ENCODE peak calls at places on chromosome 13, in eight cellular contexts. One of them, this sample, is unnamed.

GRCh38 chr13:25213716-25214115 is 41.6 kb upstream of the AMER2 start:
- DNase-seq in SJSA1: no peak
- DNase-seq in tibial artery: no peak
- DNase-seq in adrenal gland: no peak
- DNase-seq in breast epithelium: no peak
- DNase-seq in IMR-90: no peak
- DNase-seq in CD4-positive, alpha-beta T cell: no peak
- DNase-seq in mammary epithelial cell: peak; percentile 74
- DNase-seq in this sample: no peak

GRCh38 chr13:23889598-23890224 is 511 bp upstream of the MIPEP start:
- DNase-seq in SJSA1: no peak
- DNase-seq in tibial artery: no peak
- DNase-seq in adrenal gland: no peak
- DNase-seq in breast epithelium: no peak
- DNase-seq in IMR-90: no peak
- DNase-seq in CD4-positive, alpha-beta T cell: no peak
- DNase-seq in mammary epithelial cell: no peak
- DNase-seq in this sample: no peak

GRCh38 chr13:30581582-30581981 is 36.1 kb upstream of the USPL1 start:
- DNase-seq in SJSA1: no peak
- DNase-seq in tibial artery: no peak
- DNase-seq in adrenal gland: no peak
- DNase-seq in breast epithelium: no peak
- DNase-seq in IMR-90: peak; percentile 36
- DNase-seq in CD4-positive, alpha-beta T cell: no peak
- DNase-seq in mammary epithelial cell: no peak
- DNase-seq in this sample: no peak

GRCh38 chr13:101390461-101390860 is 25.8 kb downstream of the NALCN start:
- DNase-seq in SJSA1: peak; percentile 36
- DNase-seq in tibial artery: no peak
- DNase-seq in adrenal gland: no peak
- DNase-seq in breast epithelium: no peak
- DNase-seq in IMR-90: peak; percentile 30
- DNase-seq in CD4-positive, alpha-beta T cell: no peak
- DNase-seq in mammary epithelial cell: peak; percentile 7
- DNase-seq in this sample: no peak

GRCh38 chr13:101398191-101398590 is 18.1 kb downstream of the NALCN start:
- DNase-seq in SJSA1: no peak
- DNase-seq in tibial artery: no peak
- DNase-seq in adrenal gland: no peak
- DNase-seq in breast epithelium: no peak
- DNase-seq in IMR-90: peak; percentile 81
- DNase-seq in CD4-positive, alpha-beta T cell: no peak
- DNase-seq in mammary epithelial cell: peak; percentile 50
- DNase-seq in this sample: no peak

GRCh38 chr13:100580045-100580444 is 8.5 kb downstream of the GGACT start:
- DNase-seq in SJSA1: no peak
- DNase-seq in tibial artery: no peak
- DNase-seq in adrenal gland: no peak
- DNase-seq in breast epithelium: no peak
- DNase-seq in IMR-90: no peak
- DNase-seq in CD4-positive, alpha-beta T cell: no peak
- DNase-seq in mammary epithelial cell: no peak
- DNase-seq in this sample: no peak

GRCh38 chr13:114124921-114125320 is 7.5 kb downstream of the RASA3 start:
- DNase-seq in SJSA1: no peak
- DNase-seq in tibial artery: no peak
- DNase-seq in adrenal gland: no peak
- DNase-seq in breast epithelium: no peak
- DNase-seq in IMR-90: peak; percentile 95
- DNase-seq in CD4-positive, alpha-beta T cell: peak; percentile 53
- DNase-seq in mammary epithelial cell: peak; percentile 79
- DNase-seq in this sample: no peak

GRCh38 chr13:86757236-86757978 is 913.8 kb upstream of the SLITRK5 start:
- DNase-seq in SJSA1: no peak
- DNase-seq in tibial artery: no peak
- DNase-seq in adrenal gland: no peak
- DNase-seq in breast epithelium: no peak
- DNase-seq in IMR-90: no peak
- DNase-seq in CD4-positive, alpha-beta T cell: no peak
- DNase-seq in mammary epithelial cell: peak; percentile 84
- DNase-seq in this sample: no peak

GRCh38 chr13:25920277-25920676 is 131.5 kb downstream of the SHISA2 start:
- DNase-seq in SJSA1: no peak
- DNase-seq in tibial artery: no peak
- DNase-seq in adrenal gland: no peak
- DNase-seq in breast epithelium: no peak
- DNase-seq in IMR-90: no peak
- DNase-seq in CD4-positive, alpha-beta T cell: no peak
- DNase-seq in mammary epithelial cell: no peak
- DNase-seq in this sample: no peak

GRCh38 chr13:35512271-35512920 is 35.9 kb upstream of the MAB21L1 start:
- DNase-seq in SJSA1: no peak
- DNase-seq in tibial artery: no peak
- DNase-seq in adrenal gland: peak; percentile 33
- DNase-seq in breast epithelium: no peak
- DNase-seq in IMR-90: peak; percentile 90
- DNase-seq in CD4-positive, alpha-beta T cell: no peak
- DNase-seq in mammary epithelial cell: peak; percentile 67
- DNase-seq in this sample: no peak

GRCh38 chr13:59671853-59672252 is 491.9 kb downstream of the DIAPH3 start:
- DNase-seq in SJSA1: no peak
- DNase-seq in tibial artery: no peak
- DNase-seq in adrenal gland: no peak
- DNase-seq in breast epithelium: no peak
- DNase-seq in IMR-90: no peak
- DNase-seq in CD4-positive, alpha-beta T cell: no peak
- DNase-seq in mammary epithelial cell: no peak
- DNase-seq in this sample: no peak

GRCh38 chr13:59681630-59682311 is 482.0 kb downstream of the DIAPH3 start:
- DNase-seq in SJSA1: no peak
- DNase-seq in tibial artery: no peak
- DNase-seq in adrenal gland: no peak
- DNase-seq in breast epithelium: no peak
- DNase-seq in IMR-90: no peak
- DNase-seq in CD4-positive, alpha-beta T cell: no peak
- DNase-seq in mammary epithelial cell: no peak
- DNase-seq in this sample: no peak

GRCh38 chr13:93248627-93249047 is 22.0 kb downstream of the GPC6 start:
- DNase-seq in SJSA1: no peak
- DNase-seq in tibial artery: no peak
- DNase-seq in adrenal gland: no peak
- DNase-seq in breast epithelium: no peak
- DNase-seq in IMR-90: peak; percentile 35
- DNase-seq in CD4-positive, alpha-beta T cell: no peak
- DNase-seq in mammary epithelial cell: no peak
- DNase-seq in this sample: no peak

GRCh38 chr13:111533900-111534645 is 213.6 kb downstream of the TEX29 start:
- DNase-seq in SJSA1: no peak
- DNase-seq in tibial artery: no peak
- DNase-seq in adrenal gland: no peak
- DNase-seq in breast epithelium: no peak
- DNase-seq in IMR-90: no peak
- DNase-seq in CD4-positive, alpha-beta T cell: no peak
- DNase-seq in mammary epithelial cell: no peak
- DNase-seq in this sample: no peak

GRCh38 chr13:27170221-27170520 is 1.4 kb downstream of the USP12 start:
- DNase-seq in SJSA1: no peak
- DNase-seq in tibial artery: no peak
- DNase-seq in adrenal gland: no peak
- DNase-seq in breast epithelium: no peak
- DNase-seq in IMR-90: peak; percentile 84
- DNase-seq in CD4-positive, alpha-beta T cell: no peak
- DNase-seq in mammary epithelial cell: peak; percentile 70
- DNase-seq in this sample: peak; percentile 72

GRCh38 chr13:32200741-32201140 is 114.4 kb downstream of the ZAR1L start:
- DNase-seq in SJSA1: no peak
- DNase-seq in tibial artery: no peak
- DNase-seq in adrenal gland: no peak
- DNase-seq in breast epithelium: no peak
- DNase-seq in IMR-90: no peak
- DNase-seq in CD4-positive, alpha-beta T cell: no peak
- DNase-seq in mammary epithelial cell: no peak
- DNase-seq in this sample: no peak

GRCh38 chr13:46676378-46676725 is 120.6 kb downstream of the ESD start:
- DNase-seq in SJSA1: no peak
- DNase-seq in tibial artery: no peak
- DNase-seq in adrenal gland: no peak
- DNase-seq in breast epithelium: no peak
- DNase-seq in IMR-90: no peak
- DNase-seq in CD4-positive, alpha-beta T cell: no peak
- DNase-seq in mammary epithelial cell: no peak
- DNase-seq in this sample: no peak

GRCh38 chr13:46683879-46684278 is 113.1 kb downstream of the ESD start:
- DNase-seq in SJSA1: peak; percentile 21
- DNase-seq in tibial artery: no peak
- DNase-seq in adrenal gland: no peak
- DNase-seq in breast epithelium: no peak
- DNase-seq in IMR-90: peak; percentile 46
- DNase-seq in CD4-positive, alpha-beta T cell: no peak
- DNase-seq in mammary epithelial cell: no peak
- DNase-seq in this sample: no peak

GRCh38 chr13:46682015-46682414 is 114.9 kb downstream of the ESD start:
- DNase-seq in SJSA1: no peak
- DNase-seq in tibial artery: no peak
- DNase-seq in adrenal gland: no peak
- DNase-seq in breast epithelium: no peak
- DNase-seq in IMR-90: no peak
- DNase-seq in CD4-positive, alpha-beta T cell: no peak
- DNase-seq in mammary epithelial cell: no peak
- DNase-seq in this sample: no peak

GRCh38 chr13:46675016-46675415 is 121.9 kb downstream of the ESD start:
- DNase-seq in SJSA1: no peak
- DNase-seq in tibial artery: no peak
- DNase-seq in adrenal gland: no peak
- DNase-seq in breast epithelium: no peak
- DNase-seq in IMR-90: no peak
- DNase-seq in CD4-positive, alpha-beta T cell: no peak
- DNase-seq in mammary epithelial cell: no peak
- DNase-seq in this sample: no peak

DNA sequence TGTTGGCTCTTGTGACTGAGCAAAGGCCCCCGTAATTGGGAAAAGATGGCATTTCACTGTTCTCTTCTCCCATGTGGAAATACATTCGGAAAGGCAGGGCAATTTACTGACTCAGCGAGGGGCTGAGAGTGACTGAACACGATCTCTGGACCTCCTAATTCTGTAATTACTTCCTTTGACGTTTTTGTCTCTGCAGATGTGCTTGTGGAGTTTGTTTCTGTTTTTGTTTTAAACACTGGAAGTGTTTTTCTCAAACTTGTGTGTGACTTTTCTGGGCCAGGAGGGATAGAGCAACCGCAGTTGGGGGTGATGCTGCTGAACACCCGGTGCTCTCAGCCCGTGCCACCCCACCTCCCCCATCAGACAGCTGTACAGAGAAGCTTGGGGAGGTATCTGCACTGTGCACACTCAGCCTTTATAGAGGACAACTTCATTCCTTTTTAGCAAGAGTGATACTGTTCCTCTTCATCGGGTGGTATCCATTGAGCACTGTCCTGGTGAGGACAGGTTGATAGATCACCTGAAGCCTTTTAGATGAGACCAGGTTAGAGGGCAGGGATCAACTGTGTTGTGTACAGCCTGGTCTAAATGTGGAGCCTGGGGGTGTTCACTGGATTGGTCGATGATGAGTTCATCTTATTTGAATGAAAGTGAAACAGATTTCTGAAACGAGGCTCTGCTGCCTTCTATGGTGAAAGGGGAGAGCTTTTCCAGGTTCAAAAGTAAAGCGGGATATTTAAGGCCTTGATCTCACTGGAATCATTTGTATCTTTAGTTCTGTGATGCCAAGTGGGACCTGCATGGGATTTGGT is 117.4 kb downstream of the ESD start:
- DNase-seq in SJSA1: peak; percentile 58
- DNase-seq in tibial artery: no peak
- DNase-seq in adrenal gland: no peak
- DNase-seq in breast epithelium: no peak
- DNase-seq in IMR-90: peak; percentile 70
- DNase-seq in CD4-positive, alpha-beta T cell: peak; percentile 17
- DNase-seq in mammary epithelial cell: no peak
- DNase-seq in this sample: no peak
- H3K27ac ChIP-seq in SJSA1: peak overlapping the region; percentile 75
- H3K27ac ChIP-seq in tibial artery: peak overlapping the region; percentile 65
- H3K27ac ChIP-seq in adrenal gland: no peak overlapping the region
- H3K27ac ChIP-seq in breast epithelium: peak overlapping the region; percentile 70
- H3K27ac ChIP-seq in IMR-90: peak overlapping the region; percentile 46
- H3K27ac ChIP-seq in CD4-positive, alpha-beta T cell: peak overlapping the region; percentile 14
- H3K27ac ChIP-seq in mammary epithelial cell: no peak overlapping the region
- H3K27ac ChIP-seq in this sample: no peak overlapping the region

GRCh38 chr13:49540552-49540951 is 44.8 kb downstream of the PHF11 start:
- DNase-seq in SJSA1: peak; percentile 82
- DNase-seq in tibial artery: no peak
- DNase-seq in adrenal gland: no peak
- DNase-seq in breast epithelium: no peak
- DNase-seq in IMR-90: peak; percentile 62
- DNase-seq in CD4-positive, alpha-beta T cell: no peak
- DNase-seq in mammary epithelial cell: no peak
- DNase-seq in this sample: no peak
- H3K27ac ChIP-seq in SJSA1: peak overlapping the region; percentile 83
- H3K27ac ChIP-seq in tibial artery: no peak overlapping the region
- H3K27ac ChIP-seq in adrenal gland: peak overlapping the region; percentile 21
- H3K27ac ChIP-seq in breast epithelium: no peak overlapping the region
- H3K27ac ChIP-seq in IMR-90: no peak overlapping the region
- H3K27ac ChIP-seq in CD4-positive, alpha-beta T cell: no peak overlapping the region
- H3K27ac ChIP-seq in mammary epithelial cell: no peak overlapping the region
- H3K27ac ChIP-seq in this sample: no peak overlapping the region

DNA sequence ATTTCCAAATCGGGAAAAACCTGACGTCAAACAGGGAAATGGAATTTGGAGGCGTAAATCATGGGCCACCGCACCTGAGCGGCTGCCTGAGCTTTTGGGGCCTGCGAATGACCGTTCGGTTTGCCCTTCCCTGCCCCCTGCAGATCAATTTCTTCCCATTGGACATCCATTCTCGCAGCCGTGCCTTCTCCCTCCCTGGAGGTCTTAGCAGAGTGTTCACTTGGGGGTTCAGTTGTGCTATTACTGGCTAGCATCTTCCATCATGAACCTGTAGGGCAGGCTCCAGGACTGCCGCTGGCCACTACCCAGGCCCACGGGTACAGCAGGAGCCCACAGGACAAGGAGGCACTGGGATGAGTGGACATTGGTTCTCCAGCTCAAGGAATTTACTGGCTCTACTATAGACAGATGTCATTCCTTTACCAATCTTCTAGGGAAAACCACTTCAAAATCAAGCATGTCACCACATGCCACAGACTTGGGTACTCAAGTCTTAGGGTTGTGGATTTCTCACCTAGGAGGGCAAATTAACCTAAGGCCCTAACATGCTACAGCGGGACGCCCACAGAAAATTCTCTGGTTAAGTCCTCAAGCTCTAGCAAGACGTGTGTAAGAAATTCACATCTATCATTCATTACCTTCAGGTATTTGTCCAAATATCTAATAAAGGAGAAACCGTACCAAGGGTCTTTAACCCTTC is 75.5 kb downstream of the COL4A1 start:
- DNase-seq in SJSA1: no peak
- DNase-seq in tibial artery: no peak
- DNase-seq in adrenal gland: no peak
- DNase-seq in breast epithelium: no peak
- DNase-seq in IMR-90: no peak
- DNase-seq in CD4-positive, alpha-beta T cell: no peak
- DNase-seq in mammary epithelial cell: peak; percentile 11
- DNase-seq in this sample: no peak
- H3K27ac ChIP-seq in SJSA1: no peak overlapping the region
- H3K27ac ChIP-seq in tibial artery: peak overlapping the region; percentile 91
- H3K27ac ChIP-seq in adrenal gland: no peak overlapping the region
- H3K27ac ChIP-seq in breast epithelium: no peak overlapping the region
- H3K27ac ChIP-seq in IMR-90: no peak overlapping the region
- H3K27ac ChIP-seq in CD4-positive, alpha-beta T cell: no peak overlapping the region
- H3K27ac ChIP-seq in mammary epithelial cell: no peak overlapping the region
- H3K27ac ChIP-seq in this sample: no peak overlapping the region

GRCh38 chr13:113022391-113023216 is 53.6 kb downstream of the MCF2L start:
- DNase-seq in SJSA1: no peak
- DNase-seq in tibial artery: no peak
- DNase-seq in adrenal gland: no peak
- DNase-seq in breast epithelium: no peak
- DNase-seq in IMR-90: no peak
- DNase-seq in CD4-positive, alpha-beta T cell: no peak
- DNase-seq in mammary epithelial cell: no peak
- DNase-seq in this sample: peak; percentile 92
- H3K27ac ChIP-seq in SJSA1: no peak overlapping the region
- H3K27ac ChIP-seq in tibial artery: no peak overlapping the region
- H3K27ac ChIP-seq in adrenal gland: no peak overlapping the region
- H3K27ac ChIP-seq in breast epithelium: no peak overlapping the region
- H3K27ac ChIP-seq in IMR-90: no peak overlapping the region
- H3K27ac ChIP-seq in CD4-positive, alpha-beta T cell: no peak overlapping the region
- H3K27ac ChIP-seq in mammary epithelial cell: no peak overlapping the region
- H3K27ac ChIP-seq in this sample: peak overlapping the region; percentile 72

This sample was measured in PC-9.